ENCODE peak calls at places on chromosome 14, in six cellular contexts. I is GM13976; R is stimulated activated CD4-positive, alpha-beta T cell treated with anti-CD3 and anti-CD28 coated beads, Interleukin-15, amount 100 ng/mL, for 1 hour; S is fibroblast of mammary gland; F is WERI-Rb-1; T is T-cell. O is an unnamed sample.

GRCh38 chr14:63563370-63564026 is 20.3 kb upstream of the PPP2R5E start:
- DNase-seq in I (no peak), R (no peak), S (no peak), F (no peak), T (no peak), O (no peak)

GRCh38 chr14:91371990-91372375 is 45.6 kb downstream of the CCDC88C start:
- DNase-seq in I (no peak), R (no peak), S (no peak), F (no peak), T (no peak), O (no peak)

GRCh38 chr14:23183076-23183475 is 384 bp downstream of the SLC7A8 start:
- DNase-seq in I (no peak), R (no peak), S (no peak), F (no peak), T (no peak), O (no peak)

GRCh38 chr14:57502581-57503254 is 9.1 kb upstream of the CCDC198 start:
- DNase-seq in I (no peak), R (no peak), S (peak), F (no peak), T (no peak), O (no peak)

GRCh38 chr14:25381498-25381897 is 331.6 kb upstream of the STXBP6 start:
- DNase-seq in I (no peak), R (no peak), S (peak), F (no peak), T (no peak), O (no peak)

GRCh38 chr14:76844223-76844622 is 18.0 kb downstream of the LRRC74A start:
- DNase-seq in I (no peak), R (peak), S (peak), F (no peak), T (peak), O (no peak)

GRCh38 chr14:52951730-52952481 is 1.1 kb upstream of the FERMT2 start:
- DNase-seq in I (peak), R (no peak), S (peak), F (peak), T (no peak), O (no peak)

GRCh38 chr14:21382886-21383847 is 652 bp downstream of the SUPT16H start:
- DNase-seq in I (peak), R (no peak), S (peak), F (peak), T (peak), O (no peak)

GRCh38 chr14:92400579-92401444 is 77.8 kb downstream of the SLC24A4 start:
- DNase-seq in I (peak), R (no peak), S (no peak), F (no peak), T (no peak), O (peak)

GRCh38 chr14:104296388-104297312 is 158.3 kb downstream of the KIF26A start:
- DNase-seq in I (no peak), R (no peak), S (no peak), F (peak), T (no peak), O (no peak)

GRCh38 chr14:54807881-54808280 is 94.7 kb downstream of the GCH1 start:
- DNase-seq in I (no peak), R (no peak), S (no peak), F (no peak), T (no peak), O (no peak)

GRCh38 chr14:90087433-90087832 is 25.6 kb downstream of the KCNK13 start:
- DNase-seq in I (no peak), R (no peak), S (peak), F (no peak), T (no peak), O (no peak)

GRCh38 chr14:77206877-77207389 is 25.3 kb downstream of the TMEM63C start:
- DNase-seq in I (no peak), R (no peak), S (no peak), F (peak), T (no peak), O (no peak)

GRCh38 chr14:104136472-104137296 is 1.7 kb upstream of the KIF26A start:
- DNase-seq in I (no peak), R (no peak), S (no peak), F (peak), T (no peak), O (no peak)